ENCODE peak calls at places on chromosomes 13 and 19, in eight cellular contexts. F, Y, L, Q, D, I, O and V are unnamed samples.

GRCh38 chr19:13987101-13987890 is 18.8 kb downstream of the RFX1 start:
- DNase-seq in F (peak), Y (peak), L (no peak), Q (no peak), D (no peak), I (no peak), O (no peak), V (no peak)

GRCh38 chr13:81957121-81957520 is 1616.2 kb upstream of the SPRY2 start:
- DNase-seq in F (no peak), Y (no peak), L (no peak), Q (peak), D (no peak), I (no peak), O (no peak), V (peak)

GRCh38 chr13:37906880-37907279 is 37.3 kb upstream of the TRPC4 start:
- DNase-seq in F (no peak), Y (no peak), L (no peak), Q (no peak), D (no peak), I (no peak), O (no peak), V (no peak)

GRCh38 chr19:4547303-4548237 is 7.7 kb upstream of the LRG1 start:
- DNase-seq in F (no peak), Y (no peak), L (no peak), Q (no peak), D (no peak), I (peak), O (no peak), V (peak)

GRCh38 chr13:52851153-52851962 is 2.9 kb upstream of the PCDH8 start:
- DNase-seq in F (no peak), Y (peak), L (peak), Q (peak), D (no peak), I (peak), O (no peak), V (peak)

GRCh38 chr19:55092423-55093318 is 17.0 kb downstream of the EPS8L1 start:
- DNase-seq in F (no peak), Y (no peak), L (no peak), Q (peak), D (no peak), I (no peak), O (no peak), V (no peak)

GRCh38 chr19:47641891-47642485 is 33.1 kb downstream of the BICRA start:
- DNase-seq in F (no peak), Y (no peak), L (no peak), Q (no peak), D (no peak), I (no peak), O (no peak), V (no peak)

GRCh38 chr19:1214299-1214861 is 8.8 kb downstream of the STK11 start:
- DNase-seq in F (no peak), Y (no peak), L (no peak), Q (no peak), D (no peak), I (no peak), O (no peak), V (no peak)

GRCh38 chr19:11423804-11424318 is 4.7 kb upstream of the RGL3 start:
- DNase-seq in F (no peak), Y (no peak), L (no peak), Q (peak), D (no peak), I (no peak), O (no peak), V (no peak)

GRCh38 chr13:109036091-109036490 is 406.7 kb downstream of the MYO16 start:
- DNase-seq in F (no peak), Y (no peak), L (no peak), Q (no peak), D (no peak), I (no peak), O (no peak), V (no peak)

GRCh38 chr19:30425885-30426838 is 54.0 kb downstream of the ZNF536 start:
- DNase-seq in F (no peak), Y (no peak), L (no peak), Q (no peak), D (no peak), I (no peak), O (no peak), V (no peak)

GRCh38 chr19:8304841-8305621 is 3.1 kb downstream of the CD320 start:
- DNase-seq in F (peak), Y (no peak), L (peak), Q (peak), D (no peak), I (peak), O (no peak), V (no peak)

GRCh38 chr13:27171830-27172494 is 351 bp upstream of the USP12 start:
- DNase-seq in F (peak), Y (peak), L (peak), Q (peak), D (peak), I (peak), O (peak), V (peak)

GRCh38 chr13:48158290-48158689 is 63.4 kb upstream of the MED4 start:
- DNase-seq in F (no peak), Y (no peak), L (no peak), Q (no peak), D (no peak), I (no peak), O (no peak), V (peak)